ENCODE peak calls at places on chromosomes 12 and 14, in seven cellular contexts. One of them, this sample, is unnamed.

GRCh38 chr12:20409639-20410038 is 41.3 kb downstream of the PDE3A start:
- DNase-seq in WERI-Rb-1: no peak
- DNase-seq in cardiac muscle cell: no peak
- DNase-seq in lower lobe of right lung: no peak
- DNase-seq in OCI-LY7: no peak
- DNase-seq in CD8-positive, alpha-beta memory T cell: no peak
- DNase-seq in stomach: no peak
- DNase-seq in this sample: no peak

GRCh38 chr14:105086833-105087307 is 21.6 kb upstream of the GPR132 start:
- DNase-seq in WERI-Rb-1: peak; percentile 85
- DNase-seq in cardiac muscle cell: peak; percentile 92
- DNase-seq in lower lobe of right lung: peak; percentile 92
- DNase-seq in OCI-LY7: peak; percentile 80
- DNase-seq in CD8-positive, alpha-beta memory T cell: peak; percentile 85
- DNase-seq in stomach: peak; percentile 78
- DNase-seq in this sample: peak; percentile 87

GRCh38 chr12:127425474-127425873 is 841.5 kb upstream of the TMEM132C start:
- DNase-seq in WERI-Rb-1: no peak
- DNase-seq in cardiac muscle cell: no peak
- DNase-seq in lower lobe of right lung: no peak
- DNase-seq in OCI-LY7: no peak
- DNase-seq in CD8-positive, alpha-beta memory T cell: no peak
- DNase-seq in stomach: no peak
- DNase-seq in this sample: no peak

GRCh38 chr12:93884794-93885460 is 207.8 kb downstream of the CRADD start:
- DNase-seq in WERI-Rb-1: no peak
- DNase-seq in cardiac muscle cell: peak; percentile 56
- DNase-seq in lower lobe of right lung: no peak
- DNase-seq in OCI-LY7: no peak
- DNase-seq in CD8-positive, alpha-beta memory T cell: no peak
- DNase-seq in stomach: no peak
- DNase-seq in this sample: no peak

GRCh38 chr14:74408870-74409269 is 17.1 kb downstream of the SYNDIG1L start:
- DNase-seq in WERI-Rb-1: no peak
- DNase-seq in cardiac muscle cell: no peak
- DNase-seq in lower lobe of right lung: no peak
- DNase-seq in OCI-LY7: no peak
- DNase-seq in CD8-positive, alpha-beta memory T cell: no peak
- DNase-seq in stomach: no peak
- DNase-seq in this sample: no peak

GRCh38 chr14:92600318-92601053 is 86.9 kb downstream of the RIN3 start:
- DNase-seq in WERI-Rb-1: no peak
- DNase-seq in cardiac muscle cell: no peak
- DNase-seq in lower lobe of right lung: no peak
- DNase-seq in OCI-LY7: no peak
- DNase-seq in CD8-positive, alpha-beta memory T cell: no peak
- DNase-seq in stomach: no peak
- DNase-seq in this sample: no peak

GRCh38 chr12:32002848-32003493 is 43.8 kb downstream of the RESF1 start:
- DNase-seq in WERI-Rb-1: no peak
- DNase-seq in cardiac muscle cell: no peak
- DNase-seq in lower lobe of right lung: no peak
- DNase-seq in OCI-LY7: no peak
- DNase-seq in CD8-positive, alpha-beta memory T cell: no peak
- DNase-seq in stomach: no peak
- DNase-seq in this sample: no peak

GRCh38 chr14:56846970-56847928 is 37.0 kb upstream of the OTX2 start:
- DNase-seq in WERI-Rb-1: no peak
- DNase-seq in cardiac muscle cell: no peak
- DNase-seq in lower lobe of right lung: no peak
- DNase-seq in OCI-LY7: no peak
- DNase-seq in CD8-positive, alpha-beta memory T cell: no peak
- DNase-seq in stomach: no peak
- DNase-seq in this sample: no peak

GRCh38 chr12:30908389-30909087 is 18.0 kb upstream of the TSPAN11 start:
- DNase-seq in WERI-Rb-1: no peak
- DNase-seq in cardiac muscle cell: no peak
- DNase-seq in lower lobe of right lung: no peak
- DNase-seq in OCI-LY7: no peak
- DNase-seq in CD8-positive, alpha-beta memory T cell: no peak
- DNase-seq in stomach: no peak
- DNase-seq in this sample: no peak

GRCh38 chr12:95731519-95731958 is 59.0 kb downstream of the NTN4 start:
- DNase-seq in WERI-Rb-1: no peak
- DNase-seq in cardiac muscle cell: no peak
- DNase-seq in lower lobe of right lung: no peak
- DNase-seq in OCI-LY7: peak; percentile 29
- DNase-seq in CD8-positive, alpha-beta memory T cell: no peak
- DNase-seq in stomach: no peak
- DNase-seq in this sample: no peak

GRCh38 chr12:64780531-64781373 is 21.5 kb upstream of the GNS start:
- DNase-seq in WERI-Rb-1: peak; percentile 47
- DNase-seq in cardiac muscle cell: peak; percentile 52
- DNase-seq in lower lobe of right lung: peak; percentile 84
- DNase-seq in OCI-LY7: no peak
- DNase-seq in CD8-positive, alpha-beta memory T cell: no peak
- DNase-seq in stomach: peak; percentile 87
- DNase-seq in this sample: no peak

GRCh38 chr14:73888460-73888725 is 1.7 kb downstream of the ZNF410 start:
- DNase-seq in WERI-Rb-1: no peak
- DNase-seq in cardiac muscle cell: no peak
- DNase-seq in lower lobe of right lung: no peak
- DNase-seq in OCI-LY7: no peak
- DNase-seq in CD8-positive, alpha-beta memory T cell: no peak
- DNase-seq in stomach: no peak
- DNase-seq in this sample: no peak

GRCh38 chr12:67239061-67239460 is 30.1 kb upstream of the CAND1 start:
- DNase-seq in WERI-Rb-1: no peak
- DNase-seq in cardiac muscle cell: no peak
- DNase-seq in lower lobe of right lung: no peak
- DNase-seq in OCI-LY7: no peak
- DNase-seq in CD8-positive, alpha-beta memory T cell: no peak
- DNase-seq in stomach: no peak
- DNase-seq in this sample: no peak

GRCh38 chr12:12357697-12358476 is 1.0 kb downstream of the BORCS5 start:
- DNase-seq in WERI-Rb-1: no peak
- DNase-seq in cardiac muscle cell: no peak
- DNase-seq in lower lobe of right lung: no peak
- DNase-seq in OCI-LY7: peak; percentile 46
- DNase-seq in CD8-positive, alpha-beta memory T cell: peak; percentile 25
- DNase-seq in stomach: no peak
- DNase-seq in this sample: no peak

GRCh38 chr12:126936181-126936851 is 1330.7 kb upstream of the TMEM132C start:
- DNase-seq in WERI-Rb-1: no peak
- DNase-seq in cardiac muscle cell: no peak
- DNase-seq in lower lobe of right lung: no peak
- DNase-seq in OCI-LY7: no peak
- DNase-seq in CD8-positive, alpha-beta memory T cell: no peak
- DNase-seq in stomach: no peak
- DNase-seq in this sample: no peak

GRCh38 chr12:100225491-100225890 is 24.9 kb downstream of the ACTR6 start:
- DNase-seq in WERI-Rb-1: no peak
- DNase-seq in cardiac muscle cell: no peak
- DNase-seq in lower lobe of right lung: no peak
- DNase-seq in OCI-LY7: no peak
- DNase-seq in CD8-positive, alpha-beta memory T cell: no peak
- DNase-seq in stomach: no peak
- DNase-seq in this sample: no peak
- H3K36me3 ChIP-seq in WERI-Rb-1: no peaks in the 10 kb centered on the region
- H3K36me3 ChIP-seq in cardiac muscle cell: peaks cover 21% of the 10 kb centered on the region
- H3K36me3 ChIP-seq in lower lobe of right lung: peaks cover 54% of the 10 kb centered on the region
- H3K36me3 ChIP-seq in OCI-LY7: peaks cover 50% of the 10 kb centered on the region
- H3K36me3 ChIP-seq in CD8-positive, alpha-beta memory T cell: peaks cover 10% of the 10 kb centered on the region
- H3K36me3 ChIP-seq in stomach: peaks cover 55% of the 10 kb centered on the region
- H3K36me3 ChIP-seq in this sample: peaks cover 43% of the 10 kb centered on the region

GRCh38 chr12:118150625-118151024 is 14.7 kb downstream of the PEBP1 start:
- DNase-seq in WERI-Rb-1: no peak
- DNase-seq in cardiac muscle cell: no peak
- DNase-seq in lower lobe of right lung: no peak
- DNase-seq in OCI-LY7: no peak
- DNase-seq in CD8-positive, alpha-beta memory T cell: no peak
- DNase-seq in stomach: no peak
- DNase-seq in this sample: no peak

GRCh38 chr12:118151755-118152154 is 15.8 kb downstream of the PEBP1 start:
- DNase-seq in WERI-Rb-1: no peak
- DNase-seq in cardiac muscle cell: no peak
- DNase-seq in lower lobe of right lung: no peak
- DNase-seq in OCI-LY7: no peak
- DNase-seq in CD8-positive, alpha-beta memory T cell: no peak
- DNase-seq in stomach: no peak
- DNase-seq in this sample: no peak

GRCh38 chr12:118145113-118145797 is 9.3 kb downstream of the PEBP1 start:
- DNase-seq in WERI-Rb-1: no peak
- DNase-seq in cardiac muscle cell: no peak
- DNase-seq in lower lobe of right lung: no peak
- DNase-seq in OCI-LY7: no peak
- DNase-seq in CD8-positive, alpha-beta memory T cell: no peak
- DNase-seq in stomach: no peak
- DNase-seq in this sample: no peak

GRCh38 chr12:118145798-118146156 is 9.9 kb downstream of the PEBP1 start:
- DNase-seq in WERI-Rb-1: no peak
- DNase-seq in cardiac muscle cell: no peak
- DNase-seq in lower lobe of right lung: no peak
- DNase-seq in OCI-LY7: no peak
- DNase-seq in CD8-positive, alpha-beta memory T cell: no peak
- DNase-seq in stomach: no peak
- DNase-seq in this sample: no peak

DNA sequence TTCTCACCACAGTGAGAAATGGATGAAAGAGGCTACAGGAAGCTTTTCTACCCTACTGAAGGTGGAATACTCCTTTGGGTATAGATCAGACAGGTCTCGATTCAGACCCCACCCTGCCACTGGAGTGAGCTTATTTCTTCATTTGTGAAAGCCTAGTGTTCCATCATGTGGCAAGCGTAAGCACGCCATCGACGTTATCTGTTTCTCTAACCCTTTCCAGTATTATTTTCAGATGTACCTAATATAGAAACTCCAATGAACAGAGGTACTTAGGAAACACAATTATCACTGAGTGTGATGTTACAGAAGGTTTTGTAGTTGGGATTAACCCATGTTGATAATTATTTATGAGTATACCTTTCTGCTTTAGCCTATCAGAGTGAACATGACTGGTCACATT is 12.4 kb downstream of the PEBP1 start:
- DNase-seq in WERI-Rb-1: no peak
- DNase-seq in cardiac muscle cell: no peak
- DNase-seq in lower lobe of right lung: no peak
- DNase-seq in OCI-LY7: no peak
- DNase-seq in CD8-positive, alpha-beta memory T cell: no peak
- DNase-seq in stomach: no peak
- DNase-seq in this sample: no peak
- H3K36me3 ChIP-seq in WERI-Rb-1: no peaks in the 10 kb centered on the region
- H3K36me3 ChIP-seq in cardiac muscle cell: peaks cover 6% of the 10 kb centered on the region
- H3K36me3 ChIP-seq in lower lobe of right lung: peaks cover 91% of the 10 kb centered on the region
- H3K36me3 ChIP-seq in OCI-LY7: peaks cover 65% of the 10 kb centered on the region
- H3K36me3 ChIP-seq in CD8-positive, alpha-beta memory T cell: peaks cover 27% of the 10 kb centered on the region
- H3K36me3 ChIP-seq in stomach: peaks cover 93% of the 10 kb centered on the region
- H3K36me3 ChIP-seq in this sample: peaks cover 58% of the 10 kb centered on the region

GRCh38 chr12:6666211-6666610 is 3.3 kb upstream of the ING4 start:
- DNase-seq in WERI-Rb-1: no peak
- DNase-seq in cardiac muscle cell: no peak
- DNase-seq in lower lobe of right lung: no peak
- DNase-seq in OCI-LY7: no peak
- DNase-seq in CD8-positive, alpha-beta memory T cell: no peak
- DNase-seq in stomach: no peak
- DNase-seq in this sample: no peak
- H3K36me3 ChIP-seq in WERI-Rb-1: peaks cover 49% of the 10 kb centered on the region
- H3K36me3 ChIP-seq in cardiac muscle cell: peaks cover 40% of the 10 kb centered on the region
- H3K36me3 ChIP-seq in lower lobe of right lung: peaks cover 52% of the 10 kb centered on the region
- H3K36me3 ChIP-seq in OCI-LY7: peaks cover 56% of the 10 kb centered on the region
- H3K36me3 ChIP-seq in CD8-positive, alpha-beta memory T cell: peaks cover 40% of the 10 kb centered on the region
- H3K36me3 ChIP-seq in stomach: peaks cover 57% of the 10 kb centered on the region
- H3K36me3 ChIP-seq in this sample: peaks cover 42% of the 10 kb centered on the region

GRCh38 chr12:106841471-106842302 is 67.2 kb downstream of the RIC8B start:
- DNase-seq in WERI-Rb-1: peak; percentile 22
- DNase-seq in cardiac muscle cell: peak; percentile 72
- DNase-seq in lower lobe of right lung: no peak
- DNase-seq in OCI-LY7: peak; percentile 62
- DNase-seq in CD8-positive, alpha-beta memory T cell: peak; percentile 29
- DNase-seq in stomach: no peak
- DNase-seq in this sample: peak; percentile 45
- H3K36me3 ChIP-seq in WERI-Rb-1: no peaks in the 10 kb centered on the region
- H3K36me3 ChIP-seq in cardiac muscle cell: no peaks in the 10 kb centered on the region
- H3K36me3 ChIP-seq in lower lobe of right lung: peaks cover 32% of the 10 kb centered on the region
- H3K36me3 ChIP-seq in OCI-LY7: no peaks in the 10 kb centered on the region
- H3K36me3 ChIP-seq in CD8-positive, alpha-beta memory T cell: peaks cover 12% of the 10 kb centered on the region
- H3K36me3 ChIP-seq in stomach: peaks cover 38% of the 10 kb centered on the region
- H3K36me3 ChIP-seq in this sample: peaks cover 25% of the 10 kb centered on the region

GRCh38 chr14:39060818-39061437 is 42.1 kb downstream of the SEC23A start:
- DNase-seq in WERI-Rb-1: no peak
- DNase-seq in cardiac muscle cell: no peak
- DNase-seq in lower lobe of right lung: no peak
- DNase-seq in OCI-LY7: peak; percentile 39
- DNase-seq in CD8-positive, alpha-beta memory T cell: no peak
- DNase-seq in stomach: no peak
- DNase-seq in this sample: no peak

GRCh38 chr14:39050389-39050788 is 52.6 kb downstream of the SEC23A start:
- DNase-seq in WERI-Rb-1: no peak
- DNase-seq in cardiac muscle cell: no peak
- DNase-seq in lower lobe of right lung: no peak
- DNase-seq in OCI-LY7: no peak
- DNase-seq in CD8-positive, alpha-beta memory T cell: no peak
- DNase-seq in stomach: no peak
- DNase-seq in this sample: no peak

DNA sequence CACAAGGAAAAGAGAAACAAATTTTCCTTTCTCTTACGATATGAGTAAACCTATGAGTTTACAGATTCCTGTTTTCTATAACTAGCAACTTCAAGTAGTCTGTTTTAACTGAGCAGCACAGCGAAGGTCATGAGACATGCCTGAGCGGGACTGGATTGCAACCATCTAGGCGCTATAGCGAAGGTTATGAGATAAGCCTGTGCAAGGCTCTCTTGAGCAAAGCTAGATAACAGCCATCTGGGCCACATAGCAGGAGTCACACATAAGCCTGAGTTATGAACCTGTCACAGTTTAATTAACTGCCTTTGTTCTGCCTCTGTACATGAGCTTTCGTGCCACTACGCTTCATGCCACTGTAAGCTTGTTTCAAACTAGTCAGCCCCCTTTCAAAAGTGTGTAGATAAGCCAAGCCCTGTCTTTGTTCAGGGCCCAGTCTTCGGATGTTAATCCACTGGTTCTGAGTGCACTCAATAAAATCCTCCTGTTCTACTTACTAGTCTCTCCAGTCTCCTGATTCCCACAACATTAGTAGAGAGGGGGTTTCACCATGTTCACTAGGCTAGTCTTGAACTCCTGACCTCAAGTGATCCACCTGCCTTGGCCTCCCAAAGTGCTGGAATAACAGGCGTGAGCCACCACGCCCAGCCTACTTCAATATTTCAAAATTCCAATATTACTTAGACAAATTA is 47.1 kb downstream of the SEC23A start:
- DNase-seq in WERI-Rb-1: no peak
- DNase-seq in cardiac muscle cell: peak; percentile 2
- DNase-seq in lower lobe of right lung: no peak
- DNase-seq in OCI-LY7: peak; percentile 29
- DNase-seq in CD8-positive, alpha-beta memory T cell: no peak
- DNase-seq in stomach: no peak
- DNase-seq in this sample: peak; percentile 17
- H3K36me3 ChIP-seq in WERI-Rb-1: peaks cover 22% of the 10 kb centered on the region
- H3K36me3 ChIP-seq in cardiac muscle cell: peaks cover 60% of the 10 kb centered on the region
- H3K36me3 ChIP-seq in lower lobe of right lung: peaks cover 85% of the 10 kb centered on the region
- H3K36me3 ChIP-seq in OCI-LY7: peaks cover 89% of the 10 kb centered on the region
- H3K36me3 ChIP-seq in CD8-positive, alpha-beta memory T cell: peaks cover 52% of the 10 kb centered on the region
- H3K36me3 ChIP-seq in stomach: peaks cover 96% of the 10 kb centered on the region
- H3K36me3 ChIP-seq in this sample: peaks cover 91% of the 10 kb centered on the region